ENCODE peak calls at places on chromosomes 16 and 17, in seven cellular contexts. Y is Daoy, M is coronary artery, B is heart left ventricle, T is GM23248, Q is astrocyte of the hippocampus, A is HFF-Myc. L is an unnamed sample.

GRCh38 chr16:4376126-4376819 is 4.6 kb downstream of the VASN start:
- DNase-seq in Q (peak; percentile 96), M (peak; percentile 98), A (no peak), B (peak; percentile 95), Y (peak; percentile 71), T (peak; percentile 94), L (no peak)

GRCh38 chr17:81491193-81491592 is 21.4 kb downstream of the ACTG1 start:
- DNase-seq in B (no peak), Q (no peak), Y (no peak), A (no peak), T (no peak), M (no peak), L (no peak)

GRCh38 chr17:76569607-76570279 is 15.9 kb downstream of the ST6GALNAC2 start:
- DNase-seq in B (peak; percentile 44), M (no peak), Q (peak; percentile 57), Y (no peak), A (no peak), T (no peak), L (no peak)

GRCh38 chr17:7351665-7352558 is at the start of gene KCTD11:
- DNase-seq in Y (peak; percentile 95), B (peak; percentile 95), T (peak; percentile 96), Q (peak; percentile 98), M (peak; percentile 95), A (no peak), L (peak; percentile 52)

GRCh38 chr17:9170822-9171221 is 149.5 kb downstream of the NTN1 start:
- DNase-seq in A (no peak), T (no peak), M (no peak), Q (no peak), B (no peak), Y (no peak), L (no peak)

GRCh38 chr17:62898239-62898864 is 67.7 kb upstream of the TANC2 start:
- DNase-seq in T (peak; percentile 72), B (no peak), A (no peak), M (no peak), Q (no peak), Y (no peak), L (no peak)

GRCh38 chr16:57684626-57685358 is 9.8 kb upstream of the DRC7 start:
- DNase-seq in T (no peak), Q (no peak), B (no peak), Y (no peak), M (peak; percentile 21), A (no peak), L (no peak)

GRCh38 chr16:68786685-68787418 is 49.8 kb downstream of the CDH1 start:
- DNase-seq in Y (peak; percentile 10), T (peak; percentile 30), A (no peak), B (no peak), Q (peak; percentile 84), M (no peak), L (no peak)

GRCh38 chr16:60107920-60108319 is 1373.8 kb upstream of the GOT2 start:
- DNase-seq in A (no peak), Y (no peak), B (no peak), T (no peak), M (no peak), Q (no peak), L (no peak)

GRCh38 chr17:50872710-50873424 is 6.7 kb upstream of the TOB1 start:
- DNase-seq in Q (peak; percentile 51), M (peak; percentile 79), Y (peak; percentile 45), A (peak; percentile 86), B (no peak), T (peak; percentile 85), L (no peak)

GRCh38 chr16:89221604-89222003 is 4.1 kb downstream of the ZNF778 start:
- DNase-seq in B (no peak), A (no peak), T (no peak), Y (no peak), Q (no peak), M (no peak), L (no peak)

L was measured in HS-27A.